ENCODE peak calls at places on chromosomes 11 and 22, in four cellular contexts. M, Y, R and T are unnamed samples.

GRCh38 chr11:114344494-114344893 is 48.3 kb downstream of the NNMT start:
- DNase-seq in M (no peak), Y (no peak), R (no peak), T (no peak)

GRCh38 chr11:19769820-19770219 is 57.2 kb downstream of the NAV2 start:
- DNase-seq in M (peak; percentile 47), Y (peak; percentile 71), R (peak; percentile 66), T (no peak)

GRCh38 chr11:122516686-122517085 is 138.8 kb upstream of the UBASH3B start:
- DNase-seq in M (no peak), Y (no peak), R (no peak), T (no peak)

GRCh38 chr11:63462126-63462525 is 28.8 kb downstream of the PLAAT5 start:
- DNase-seq in M (no peak), Y (no peak), R (no peak), T (no peak)

GRCh38 chr11:34653851-34654490 is 33.1 kb downstream of the EHF start:
- DNase-seq in M (peak; percentile 97), Y (peak; percentile 98), R (peak; percentile 99), T (no peak)

GRCh38 chr11:58047818-58048217 is 17.1 kb downstream of the OR6Q1 start:
- DNase-seq in M (no peak), Y (no peak), R (no peak), T (no peak)

GRCh38 chr22:41501209-41501608 is 32.3 kb downstream of the ACO2 start:
- DNase-seq in M (no peak), Y (no peak), R (no peak), T (no peak)

GRCh38 chr22:47613606-47614350 is 851.3 kb downstream of the TBC1D22A start:
- DNase-seq in M (no peak), Y (no peak), R (no peak), T (no peak)

GRCh38 chr22:28999510-29000224 is 62.0 kb downstream of the C22orf31 start:
- DNase-seq in M (no peak), Y (no peak), R (no peak), T (no peak)

GRCh38 chr22:49044091-49044490 is 783.6 kb downstream of the BRD1 start:
- DNase-seq in M (no peak), Y (no peak), R (no peak), T (no peak)

GRCh38 chr11:92251980-92252379 is 27.4 kb downstream of the FAT3 start:
- DNase-seq in M (peak; percentile 45), Y (peak; percentile 73), R (peak; percentile 68), T (no peak)

GRCh38 chr22:19889951-19890350 is 35.3 kb upstream of the GNB1L start:
- DNase-seq in M (no peak), Y (no peak), R (no peak), T (no peak)

GRCh38 chr22:49320714-49321476 is 506.8 kb downstream of the BRD1 start:
- DNase-seq in M (no peak), Y (no peak), R (no peak), T (no peak)

GRCh38 chr22:17098379-17098819 is 13.6 kb downstream of the IL17RA start:
- DNase-seq in M (peak; percentile 33), Y (no peak), R (no peak), T (no peak)

GRCh38 chr11:64344721-64345120 is 4.7 kb downstream of the CCDC88B start:
- DNase-seq in M (no peak), Y (no peak), R (no peak), T (no peak)

GRCh38 chr11:70545626-70545945 is 147.3 kb downstream of the CTTN start:
- DNase-seq in M (no peak), Y (peak; percentile 37), R (no peak), T (no peak)

GRCh38 chr11:208177-208916 is 839 bp downstream of the RIC8A start:
- DNase-seq in M (peak; percentile 71), Y (peak; percentile 74), R (peak; percentile 63), T (no peak)

GRCh38 chr11:104043678-104044239 is 7.3 kb downstream of the DDI1 start:
- DNase-seq in M (peak; percentile 49), Y (peak; percentile 68), R (peak; percentile 80), T (no peak)

GRCh38 chr22:39574779-39575551 is 4.4 kb downstream of the CACNA1I start:
- DNase-seq in M (peak; percentile 66), Y (peak; percentile 94), R (peak; percentile 95), T (no peak)

GRCh38 chr22:19499236-19499879 is 19.6 kb downstream of the CDC45 start:
- DNase-seq in M (no peak), Y (no peak), R (no peak), T (no peak)

GRCh38 chr22:37220543-37220968 is 8.3 kb upstream of the SSTR3 start:
- DNase-seq in M (no peak), Y (peak; percentile 20), R (no peak), T (no peak)

GRCh38 chr11:102220728-102221467 is 96.4 kb upstream of the BIRC3 start:
- DNase-seq in M (peak; percentile 33), Y (peak; percentile 86), R (peak; percentile 79), T (no peak)

GRCh38 chr22:23888615-23889401 is 5.4 kb upstream of the MIF start:
- DNase-seq in M (peak; percentile 54), Y (peak; percentile 14), R (peak; percentile 39), T (no peak)

GRCh38 chr11:114942207-114942606 is 263.9 kb downstream of the NXPE2 start:
- DNase-seq in M (no peak), Y (peak; percentile 29), R (no peak), T (no peak)

GRCh38 chr11:70005107-70005818 is 72.9 kb upstream of the ANO1 start:
- DNase-seq in M (peak; percentile 28), Y (peak; percentile 87), R (peak; percentile 96), T (no peak)

GRCh38 chr22:36386351-36386899 is 1.3 kb downstream of the MYH9 start:
- DNase-seq in M (no peak), Y (peak; percentile 44), R (no peak), T (no peak)

GRCh38 chr11:104078250-104078649 is 41.8 kb downstream of the DDI1 start:
- DNase-seq in M (no peak), Y (no peak), R (no peak), T (no peak)

GRCh38 chr11:14625804-14626203 is 17.8 kb upstream of the PDE3B start:
- DNase-seq in M (no peak), Y (no peak), R (no peak), T (no peak)

GRCh38 chr11:2787816-2788750 is 88.3 kb upstream of the KCNQ1OT1 start:
- DNase-seq in M (no peak), Y (no peak), R (no peak), T (no peak)

GRCh38 chr22:39302431-39302960 is 16.9 kb downstream of the RPL3 start:
- DNase-seq in M (no peak), Y (no peak), R (no peak), T (no peak)

GRCh38 chr11:64793271-64794160 is 9.5 kb downstream of the MAP4K2 start:
- DNase-seq in M (no peak), Y (no peak), R (no peak), T (no peak)

GRCh38 chr11:58505849-58506248 is 2.1 kb downstream of the OR5B21 start:
- DNase-seq in M (no peak), Y (no peak), R (no peak), T (no peak)

GRCh38 chr11:78698612-78699011 is 123.9 kb upstream of the NARS2 start:
- DNase-seq in M (peak; percentile 40), Y (peak; percentile 92), R (peak; percentile 80), T (no peak)

GRCh38 chr11:126465573-126466287 is 110.2 kb downstream of the ST3GAL4 start:
- DNase-seq in M (no peak), Y (no peak), R (no peak), T (peak; percentile 46)